ENCODE peak calls at places on chromosome 17, in five cellular contexts. T is SJSA1, X is lung, O is breast epithelium, Z is pancreas. Y is an unnamed sample. For H3K36me3 and H3K4me1, the result is how much of the 10 kb centered on the place peaks cover.

GRCh38 chr17:78343433-78344201 is 16.3 kb downstream of the SOCS3 start:
- DNase-seq in T (no peak), X (peak), O (no peak), Z (peak), Y (no peak)

GRCh38 chr17:9402590-9403199 is 172.9 kb downstream of the STX8 start:
- DNase-seq in T (peak), X (no peak), O (no peak), Z (no peak), Y (no peak)

GRCh38 chr17:82959242-82959930 is 119.6 kb upstream of the ZNF750 start:
- DNase-seq in T (no peak), X (no peak), O (no peak), Z (peak), Y (no peak)

GRCh38 chr17:8867361-8867981 is at the start of gene PIK3R6:
- DNase-seq in T (no peak), X (no peak), O (no peak), Z (no peak), Y (no peak)

GRCh38 chr17:17484451-17484899 is 7.7 kb downstream of the MED9 start:
- DNase-seq in T (no peak), X (no peak), O (no peak), Z (no peak), Y (no peak)

GRCh38 chr17:73686961-73687360 is 42.7 kb upstream of the SDK2 start:
- DNase-seq in T (no peak), X (peak), O (no peak), Z (no peak), Y (no peak)

GRCh38 chr17:4710693-4711634 is 532 bp downstream of the ARRB2 start:
- DNase-seq in T (no peak), X (peak), O (no peak), Z (peak), Y (no peak)

GRCh38 chr17:42107597-42108576 is 4.6 kb downstream of the DHX58 start:
- DNase-seq in T (no peak), X (peak), O (no peak), Z (peak), Y (no peak)

GRCh38 chr17:71188811-71189492 is 931.9 kb upstream of the SOX9 start:
- DNase-seq in T (peak), X (no peak), O (no peak), Z (no peak), Y (no peak)

GRCh38 chr17:81566461-81567126 is 14.4 kb upstream of the FAAP100 start:
- DNase-seq in T (peak), X (peak), O (peak), Z (peak), Y (peak)

GRCh38 chr17:58006563-58006923 is 503 bp downstream of the SRSF1 start:
- DNase-seq in T (peak), X (peak), O (peak), Z (peak), Y (peak)

GRCh38 chr17:47604268-47604927 is 45.3 kb upstream of the KPNB1 start:
- DNase-seq in T (no peak), X (no peak), O (no peak), Z (no peak), Y (peak)

GRCh38 chr17:58970966-58971575 is 135.6 kb downstream of the TRIM37 start:
- DNase-seq in T (no peak), X (no peak), O (no peak), Z (no peak), Y (no peak)

GRCh38 chr17:80498242-80498919 is 22.0 kb upstream of the NPTX1 start:
- DNase-seq in T (peak), X (no peak), O (peak), Z (no peak), Y (peak)

GRCh38 chr17:73170324-73170723 is 5.5 kb downstream of the SSTR2 start:
- DNase-seq in T (no peak), X (no peak), O (no peak), Z (no peak), Y (no peak)

GRCh38 chr17:4722678-4723240 is 8.5 kb upstream of the MED11 start:
- DNase-seq in T (no peak), X (no peak), O (no peak), Z (no peak), Y (no peak)

GRCh38 chr17:10224592-10225195 is 26.3 kb upstream of the GAS7 start:
- DNase-seq in T (no peak), X (no peak), O (no peak), Z (no peak), Y (no peak)

GRCh38 chr17:9255838-9256237 is 234.5 kb downstream of the NTN1 start:
- DNase-seq in T (no peak), X (no peak), O (no peak), Z (no peak), Y (no peak)

GRCh38 chr17:71921726-71922320 is 199.0 kb upstream of the SOX9 start:
- DNase-seq in T (no peak), X (no peak), O (no peak), Z (no peak), Y (no peak)

GRCh38 chr17:33520404-33521032 is 227.4 kb upstream of the ASIC2 start:
- DNase-seq in T (peak), X (no peak), O (no peak), Z (no peak), Y (peak)

GRCh38 chr17:42294469-42295398 is 6.4 kb downstream of the STAT5A start:
- DNase-seq in T (no peak), X (no peak), O (peak), Z (no peak), Y (peak)

GRCh38 chr17:29732209-29732608 is 109.5 kb upstream of the CORO6 start:
- DNase-seq in T (no peak), X (no peak), O (no peak), Z (no peak), Y (no peak)

GRCh38 chr17:30218689-30219266 is 16.7 kb downstream of the SLC6A4 start:
- DNase-seq in T (no peak), X (no peak), O (no peak), Z (no peak), Y (no peak)

GRCh38 chr17:50200447-50201225 is 795 bp downstream of the COL1A1 start:
- DNase-seq in T (peak), X (peak), O (peak), Z (peak), Y (peak)

GRCh38 chr17:19238167-19238505 is 970 bp downstream of the EPN2 start:
- DNase-seq in T (peak), X (peak), O (no peak), Z (no peak), Y (peak)

GRCh38 chr17:39979865-39980401 is 674 bp upstream of the PSMD3 start:
- DNase-seq in T (no peak), X (no peak), O (no peak), Z (no peak), Y (no peak)

GRCh38 chr17:4856937-4857314 is 23.8 kb downstream of the MINK1 start:
- DNase-seq in T (no peak), X (no peak), O (no peak), Z (no peak), Y (no peak)

GRCh38 chr17:18946536-18946935 is 5.4 kb upstream of the SLC5A10 start:
- DNase-seq in T (no peak), X (no peak), O (no peak), Z (no peak), Y (no peak)

GRCh38 chr17:28896491-28896883 is 1.0 kb downstream of the FLOT2 start:
- DNase-seq in T (no peak), X (no peak), O (no peak), Z (no peak), Y (no peak)

GRCh38 chr17:78117027-78117981 is 11.3 kb downstream of the TMC6 start:
- DNase-seq in T (no peak), X (no peak), O (no peak), Z (peak), Y (no peak)

GRCh38 chr17:16419929-16420271 is 4.5 kb downstream of the TRPV2 start:
- DNase-seq in T (peak), X (no peak), O (no peak), Z (no peak), Y (no peak)

GRCh38 chr17:77382356-77382911 is 241.7 kb downstream of the SEC14L1 start:
- DNase-seq in T (no peak), X (no peak), O (no peak), Z (peak), Y (no peak)

GRCh38 chr17:81059026-81059425 is 24.1 kb downstream of the BAIAP2 start:
- DNase-seq in T (no peak), X (no peak), O (no peak), Z (no peak), Y (no peak)

GRCh38 chr17:27318228-27318627 is 24.3 kb downstream of the WSB1 start:
- DNase-seq in T (no peak), X (no peak), O (no peak), Z (no peak), Y (no peak)

GRCh38 chr17:38743556-38744171 is 4.5 kb downstream of the PCGF2 start:
- DNase-seq in T (no peak), X (no peak), O (no peak), Z (peak), Y (no peak)
- H3K27ac ChIP-seq in T (no peak), X (no peak), O (peak), Z (peak), Y (peak)

GRCh38 chr17:44865231-44865660 is 17.6 kb downstream of the HIGD1B start:
- DNase-seq in T (peak), X (peak), O (peak), Z (no peak), Y (peak)

GRCh38 chr17:44863254-44863918 is 15.7 kb downstream of the HIGD1B start:
- DNase-seq in T (no peak), X (no peak), O (no peak), Z (no peak), Y (no peak)

GRCh38 chr17:44864831-44865230 is 17.1 kb downstream of the HIGD1B start:
- DNase-seq in T (no peak), X (no peak), O (no peak), Z (no peak), Y (no peak)

GRCh38 chr17:44859701-44860100 is 12.0 kb downstream of the HIGD1B start:
- DNase-seq in T (no peak), X (no peak), O (no peak), Z (no peak), Y (no peak)

GRCh38 chr17:44862278-44862914 is 14.7 kb downstream of the HIGD1B start:
- DNase-seq in T (no peak), X (no peak), O (no peak), Z (no peak), Y (no peak)
- H3K36me3 ChIP-seq in T (half or more), X (under half), O (under half), Z (half or more), Y (under half)

GRCh38 chr17:32444301-32445074 is at the start of gene PSMD11:
- DNase-seq in T (peak), X (peak), O (peak), Z (peak), Y (peak)
- H3K4me1 ChIP-seq in T (under half), X (under half), O (under half), Z (under half), Y (under half)

DNA sequence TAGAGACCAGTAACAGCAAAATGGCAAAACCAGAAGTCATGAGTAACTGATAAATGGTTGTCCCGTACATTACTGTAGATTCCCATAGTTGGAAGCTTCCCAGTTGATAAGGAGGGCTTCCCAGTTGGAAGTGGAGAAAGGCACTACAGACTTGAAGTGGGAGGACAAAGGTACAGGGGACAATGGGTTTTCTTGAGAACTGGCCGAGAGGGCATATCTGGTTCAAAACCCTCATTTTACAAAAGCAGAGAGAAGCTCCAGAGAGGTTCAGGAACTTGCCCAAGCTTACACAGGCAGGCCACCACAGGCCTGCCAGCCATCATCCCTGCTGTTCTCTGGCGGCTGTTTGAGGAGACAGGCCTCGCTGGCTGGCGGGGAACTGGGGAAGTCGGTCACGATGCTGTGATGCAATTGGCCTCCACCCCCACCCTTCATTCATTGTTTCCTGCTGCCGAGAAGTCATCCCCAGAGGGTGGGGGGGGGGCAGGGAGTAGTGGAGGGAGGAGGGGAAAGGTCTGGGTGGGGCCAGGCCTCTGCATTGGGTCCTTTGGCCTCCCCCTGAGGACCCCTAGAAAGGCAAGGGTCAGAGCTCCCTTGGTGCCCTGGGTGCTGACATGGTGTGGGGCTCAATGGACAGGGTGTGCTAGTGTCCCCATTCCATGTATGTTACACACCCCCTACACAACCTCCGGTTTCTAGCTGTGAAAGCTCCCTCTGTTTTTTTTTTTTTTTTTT is 3.0 kb downstream of the UBALD2 start:
- DNase-seq in T (peak), X (peak), O (peak), Z (peak), Y (peak)
- H3K27ac ChIP-seq in T (peak), X (peak), O (peak), Z (peak), Y (no peak)

DNA sequence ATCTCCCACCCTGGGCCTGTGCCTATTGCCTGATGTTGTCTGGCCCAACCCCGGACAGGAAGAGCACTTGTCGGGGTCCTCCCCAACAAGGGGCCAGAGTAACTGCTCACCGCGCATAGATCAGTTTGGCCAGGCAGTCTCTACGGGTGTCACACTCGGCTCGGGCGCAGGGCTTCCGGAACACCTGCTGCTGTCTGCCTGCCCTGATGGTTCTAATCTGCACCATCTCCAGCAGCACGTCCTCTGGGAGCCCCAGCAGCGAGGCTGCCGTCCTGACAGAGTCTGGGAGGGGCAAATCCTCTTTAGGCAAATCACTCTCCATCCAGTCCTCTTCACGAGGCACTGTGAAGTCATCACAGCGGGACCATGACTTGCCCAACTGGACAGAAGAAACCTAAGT is 24.0 kb downstream of the MYO19 start:
- DNase-seq in T (no peak), X (no peak), O (no peak), Z (no peak), Y (no peak)
- H3K36me3 ChIP-seq in T (half or more), X (under half), O (under half), Z (under half), Y (under half)

Y was measured in tibial artery.